ENCODE peak calls at places on chromosomes 5 and 9, in five cellular contexts. C is ovary, U is HepG2, Z is sigmoid colon, J is GM12878. N is an unnamed sample.

GRCh38 chr5:1246711-1247431 is 21.7 kb downstream of the SLC6A18 start:
- DNase-seq in Z (no peak), U (peak), J (no peak), C (peak), N (no peak)

GRCh38 chr5:123819818-123820217 is 307.8 kb downstream of the CSNK1G3 start:
- DNase-seq in C (no peak), Z (no peak), J (no peak), U (peak), N (no peak)

GRCh38 chr5:179762781-179763176 is 30.2 kb downstream of the MAML1 start:
- DNase-seq in Z (no peak), J (no peak), C (no peak), U (no peak), N (no peak)

GRCh38 chr9:134554750-134555655 is 86.6 kb upstream of the COL5A1 start:
- DNase-seq in Z (peak), U (no peak), J (no peak), C (no peak), N (no peak)

GRCh38 chr5:10307206-10308148 is at the start of gene CMBL:
- DNase-seq in U (peak), C (peak), J (no peak), Z (peak), N (no peak)

GRCh38 chr5:72377920-72378635 is 57.9 kb downstream of the PTCD2 start:
- DNase-seq in J (no peak), C (no peak), Z (no peak), U (no peak), N (peak)

GRCh38 chr5:82563745-82564144 is 285.6 kb upstream of the RPS23 start:
- DNase-seq in Z (no peak), U (no peak), C (no peak), J (no peak), N (no peak)

GRCh38 chr5:110338336-110339083 is 388.0 kb downstream of the TMEM232 start:
- DNase-seq in J (no peak), C (no peak), U (no peak), Z (no peak), N (no peak)

GRCh38 chr5:92758552-92758951 is 822.5 kb downstream of the NR2F1-AS1 start:
- DNase-seq in J (no peak), U (no peak), C (no peak), Z (no peak), N (no peak)

GRCh38 chr9:133403766-133404439 is 13.9 kb downstream of the REXO4 start:
- DNase-seq in J (no peak), C (no peak), U (peak), Z (no peak), N (no peak)

GRCh38 chr5:79181419-79182022 is 54.4 kb upstream of the JMY start:
- DNase-seq in C (no peak), J (no peak), Z (no peak), U (no peak), N (no peak)

GRCh38 chr5:169067641-169068316 is 233.2 kb downstream of the SLIT3 start:
- DNase-seq in U (no peak), Z (no peak), C (no peak), J (no peak), N (no peak)

GRCh38 chr9:109730228-109730627 is 49.8 kb upstream of the PALM2AKAP2 start:
- DNase-seq in U (no peak), J (no peak), C (no peak), Z (no peak), N (no peak)

GRCh38 chr9:137018761-137019559 is 9.1 kb downstream of the ABCA2 start:
- DNase-seq in U (no peak), J (no peak), Z (no peak), C (no peak), N (no peak)

GRCh38 chr9:93902051-93902779 is 52.9 kb downstream of the BARX1 start:
- DNase-seq in Z (peak), J (no peak), U (no peak), C (no peak), N (no peak)

GRCh38 chr5:179866241-179867078 is 7.8 kb upstream of the MRNIP start:
- DNase-seq in Z (peak), C (no peak), J (peak), U (no peak), N (no peak)

GRCh38 chr5:73171495-73171894 is 1.5 kb upstream of the TMEM174 start:
- DNase-seq in C (no peak), J (no peak), Z (no peak), U (no peak), N (no peak)

GRCh38 chr5:71830626-71831539 is 111.8 kb downstream of the CARTPT start:
- DNase-seq in U (no peak), C (peak), Z (peak), J (no peak), N (peak)

GRCh38 chr9:94033383-94033782 is 50.9 kb upstream of the PTPDC1 start:
- DNase-seq in Z (no peak), U (no peak), J (no peak), C (no peak), N (no peak)

GRCh38 chr5:96080557-96080956 is 118.9 kb upstream of the ELL2 start:
- DNase-seq in J (no peak), U (no peak), Z (no peak), C (no peak), N (no peak)

GRCh38 chr5:61632064-61632463 is 300.0 kb downstream of the ZSWIM6 start:
- DNase-seq in Z (no peak), J (no peak), U (no peak), C (no peak), N (no peak)

GRCh38 chr9:95446259-95446658 is 70.5 kb downstream of the PTCH1 start:
- DNase-seq in C (no peak), U (no peak), Z (no peak), J (no peak), N (no peak)

GRCh38 chr9:70542339-70542931 is 128.0 kb upstream of the KLF9 start:
- DNase-seq in U (no peak), Z (no peak), C (no peak), J (no peak), N (no peak)

GRCh38 chr5:15995206-15996052 is 184.2 kb downstream of the MARCHF11 start:
- DNase-seq in C (no peak), U (peak), Z (no peak), J (no peak), N (no peak)

GRCh38 chr9:118128313-118128712 is 424.1 kb downstream of the TLR4 start:
- DNase-seq in C (no peak), J (no peak), Z (no peak), U (no peak), N (no peak)

GRCh38 chr9:100108572-100108971 is 9.5 kb downstream of the INVS start:
- DNase-seq in J (no peak), Z (no peak), U (no peak), C (no peak), N (no peak)

GRCh38 chr5:81965510-81965909 is 6.3 kb upstream of the ATG10 start:
- DNase-seq in J (no peak), Z (no peak), C (no peak), U (no peak), N (no peak)

GRCh38 chr5:153362026-153362425 is 128.4 kb upstream of the GRIA1 start:
- DNase-seq in U (no peak), C (no peak), J (no peak), Z (no peak), N (no peak)

GRCh38 chr9:125990186-125990792 is 243.1 kb downstream of the PBX3 start:
- DNase-seq in J (no peak), Z (peak), C (no peak), U (no peak), N (no peak)

GRCh38 chr5:29015523-29015922 is 1977.1 kb upstream of the CDH9 start:
- DNase-seq in C (no peak), U (no peak), Z (no peak), J (no peak), N (no peak)
- TF ChIP-seq EP300 in C (no peak), U (no peak), Z (no peak), J (no peak), N (no peak)

GRCh38 chr9:6759114-6759977 is 1.6 kb downstream of the KDM4C start:
- DNase-seq in Z (no peak), J (peak), C (peak), U (peak), N (no peak)

GRCh38 chr9:6758418-6759113 is 793 bp downstream of the KDM4C start:
- DNase-seq in J (no peak), Z (peak), C (peak), U (peak), N (no peak)

GRCh38 chr9:6761306-6761705 is 3.5 kb downstream of the KDM4C start:
- DNase-seq in J (no peak), Z (no peak), C (no peak), U (no peak), N (no peak)

GRCh38 chr9:6757988-6758417 is 230 bp downstream of the KDM4C start:
- DNase-seq in C (no peak), Z (no peak), J (no peak), U (no peak), N (no peak)

DNA sequence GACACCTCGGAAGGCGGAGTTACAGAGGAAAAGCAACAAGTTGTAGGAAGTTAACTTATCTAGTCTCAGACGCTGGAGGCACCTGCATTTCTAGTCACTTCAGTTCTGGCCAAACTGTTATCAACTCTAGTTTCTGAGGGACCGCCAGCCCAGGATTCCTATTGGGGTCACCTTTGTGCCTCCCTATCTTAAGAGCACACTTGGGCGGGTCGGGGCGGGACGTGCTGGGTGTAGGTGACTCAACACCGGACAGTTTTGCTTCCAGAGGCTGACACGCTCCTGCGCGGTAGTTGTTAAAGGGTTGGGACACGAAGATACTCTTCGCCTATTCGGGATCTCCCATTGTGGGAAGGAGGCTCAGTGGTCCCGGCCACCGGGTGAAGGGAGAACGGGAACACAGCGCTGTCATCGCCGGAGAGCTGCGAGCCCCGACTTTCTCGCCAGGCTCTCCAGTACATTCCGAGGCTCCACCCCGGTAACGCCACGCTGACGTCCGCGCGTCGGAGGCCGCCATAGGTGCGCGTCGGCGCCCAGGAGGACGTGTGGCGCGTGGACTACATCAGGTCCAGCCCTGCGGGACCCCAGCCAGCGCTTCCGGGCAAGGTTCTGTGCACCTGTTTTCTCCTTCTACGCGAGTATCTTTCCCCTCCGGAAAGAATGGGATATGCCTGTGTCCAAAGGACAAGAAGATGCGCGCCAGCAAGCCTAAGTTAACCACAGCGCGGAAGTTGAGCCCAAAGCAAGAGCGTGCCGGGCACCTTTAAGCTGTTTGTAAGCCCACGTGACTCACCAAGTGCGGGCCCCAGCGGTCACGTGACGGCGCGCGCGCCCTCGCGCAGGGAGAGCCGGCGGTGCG is at the start of gene KDM4C:
- DNase-seq in Z (peak), U (peak), J (peak), C (peak), N (peak)
- TF ChIP-seq EP300 in Z (peak), U (peak), J (no peak), C (peak), N (peak)

GRCh38 chr5:31511305-31511704 is 20.6 kb downstream of the DROSHA start:
- DNase-seq in U (no peak), C (no peak), J (no peak), Z (no peak), N (no peak)

DNA sequence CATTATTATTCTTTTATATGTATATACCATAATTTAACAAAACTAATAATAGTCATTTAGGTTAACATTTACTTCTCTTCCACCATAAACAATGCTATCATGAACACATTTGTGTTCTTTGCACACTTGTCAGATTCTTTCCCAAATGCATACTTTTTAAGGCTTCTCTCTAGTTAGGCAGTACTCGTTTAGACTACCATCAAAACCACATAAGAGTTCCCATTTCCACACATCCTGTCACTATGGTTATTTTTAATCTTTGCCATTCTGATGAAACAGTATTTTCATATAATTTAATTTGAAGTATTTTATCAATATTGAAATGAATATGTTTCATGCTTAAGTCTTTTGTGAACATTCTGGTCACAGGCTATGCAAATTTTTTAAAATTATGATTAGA is 15.1 kb downstream of the DROSHA start:
- DNase-seq in Z (no peak), J (no peak), U (no peak), C (no peak), N (no peak)
- TF ChIP-seq EP300 in Z (no peak), J (no peak), U (no peak), C (no peak), N (no peak)

GRCh38 chr5:158731014-158731413 is 368.7 kb downstream of the EBF1 start:
- DNase-seq in Z (no peak), U (no peak), J (no peak), C (no peak), N (no peak)

GRCh38 chr5:158727771-158728311 is 371.9 kb downstream of the EBF1 start:
- DNase-seq in U (peak), Z (peak), C (peak), J (no peak), N (peak)

GRCh38 chr5:158725223-158725825 is 374.4 kb downstream of the EBF1 start:
- DNase-seq in C (no peak), U (no peak), J (no peak), Z (no peak), N (no peak)

GRCh38 chr5:158722940-158723339 is 376.8 kb downstream of the EBF1 start:
- DNase-seq in J (no peak), U (no peak), C (no peak), Z (no peak), N (no peak)

DNA sequence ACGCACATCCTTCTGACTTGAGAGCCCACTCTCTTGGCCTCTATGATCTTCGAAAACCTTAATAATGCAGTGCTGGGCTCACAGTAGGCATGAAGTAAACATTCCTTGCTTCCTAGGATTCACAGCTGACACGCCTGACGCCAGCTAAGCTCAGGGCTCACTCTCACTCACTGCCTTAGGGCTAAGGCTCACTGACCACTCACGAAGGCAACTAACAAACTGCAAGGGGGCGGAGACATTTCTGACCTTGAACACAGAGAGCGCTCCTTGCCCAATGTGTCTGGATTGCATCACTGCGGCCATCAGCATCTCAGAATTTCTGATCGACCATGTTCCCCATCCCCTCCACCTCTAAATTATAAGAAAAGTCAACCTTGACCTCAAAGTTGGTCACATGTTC is 372.6 kb downstream of the EBF1 start:
- DNase-seq in Z (no peak), C (peak), U (no peak), J (no peak), N (peak)
- TF ChIP-seq EP300 in Z (no peak), C (no peak), U (no peak), J (no peak), N (no peak)

GRCh38 chr9:108015690-108016089 is 526.1 kb upstream of the KLF4 start:
- DNase-seq in Z (no peak), U (no peak), J (no peak), C (no peak), N (no peak)
- TF ChIP-seq EP300 in Z (no peak), U (no peak), J (no peak), C (no peak), N (no peak)

GRCh38 chr9:105879181-105879580 is 184.8 kb downstream of the TMEM38B start:
- DNase-seq in Z (no peak), C (no peak), U (no peak), J (no peak), N (no peak)
- TF ChIP-seq EP300 in Z (no peak), C (no peak), U (no peak), J (no peak), N (no peak)

GRCh38 chr9:7104625-7105024 is 346.9 kb downstream of the KDM4C start:
- DNase-seq in C (no peak), J (no peak), U (no peak), Z (no peak), N (no peak)
- TF ChIP-seq EP300 in C (no peak), J (no peak), U (no peak), Z (no peak), N (no peak)

GRCh38 chr9:37835821-37836220 is 35.2 kb downstream of the DCAF10 start:
- DNase-seq in J (no peak), C (no peak), Z (no peak), U (no peak), N (no peak)

GRCh38 chr9:37840560-37841194 is 40.1 kb downstream of the DCAF10 start:
- DNase-seq in U (no peak), J (no peak), C (no peak), Z (no peak), N (no peak)

GRCh38 chr9:37836386-37836785 is 35.8 kb downstream of the DCAF10 start:
- DNase-seq in C (no peak), J (peak), Z (no peak), U (no peak), N (no peak)

GRCh38 chr9:37839491-37840461 is 39.2 kb downstream of the DCAF10 start:
- DNase-seq in U (no peak), J (no peak), C (no peak), Z (no peak), N (no peak)
- TF ChIP-seq EP300 in U (no peak), J (no peak), C (no peak), Z (no peak), N (no peak)

GRCh38 chr9:98825414-98825813 is 17.9 kb downstream of the GALNT12 start:
- DNase-seq in U (no peak), C (no peak), Z (no peak), J (no peak), N (no peak)
- TF ChIP-seq EP300 in U (no peak), C (no peak), Z (no peak), J (no peak), N (no peak)

GRCh38 chr5:137752873-137753226 is 1.3 kb downstream of the HNRNPA0 start:
- DNase-seq in U (peak), C (no peak), Z (no peak), J (no peak), N (peak)

GRCh38 chr5:137753227-137753985 is 757 bp downstream of the HNRNPA0 start:
- DNase-seq in J (no peak), Z (peak), C (peak), U (no peak), N (peak)

GRCh38 chr5:137754961-137755762 is 999 bp upstream of the HNRNPA0 start:
- DNase-seq in Z (no peak), J (no peak), U (no peak), C (peak), N (no peak)

GRCh38 chr5:137753986-137754235 is 252 bp downstream of the HNRNPA0 start:
- DNase-seq in J (no peak), Z (no peak), U (no peak), C (no peak), N (no peak)

GRCh38 chr5:137754236-137754960 is at the start of gene HNRNPA0:
- DNase-seq in J (peak), U (peak), C (peak), Z (peak), N (peak)
- TF ChIP-seq EP300 in J (no peak), U (no peak), C (peak), Z (peak), N (peak)